ENCODE peak calls at places on chromosomes 1 and 21, in five cellular contexts. One of them, this sample, is unnamed.

GRCh38 chr1:228416217-228416971 is at the start of gene TRIM17:
- DNase-seq in AG04450: no peak
- DNase-seq in fibroblast of pulmonary artery: no peak
- DNase-seq in transverse colon: no peak
- DNase-seq in tibial artery: no peak
- DNase-seq in this sample: no peak

GRCh38 chr1:42340093-42340492 is 5.1 kb upstream of the FOXJ3 start:
- DNase-seq in tibial artery: no peak
- DNase-seq in fibroblast of pulmonary artery: no peak
- DNase-seq in AG04450: no peak
- DNase-seq in transverse colon: peak; percentile 30
- DNase-seq in this sample: no peak

GRCh38 chr1:150829751-150830150 is 21.7 kb upstream of the CTSK start:
- DNase-seq in fibroblast of pulmonary artery: no peak
- DNase-seq in AG04450: no peak
- DNase-seq in transverse colon: no peak
- DNase-seq in tibial artery: no peak
- DNase-seq in this sample: no peak

GRCh38 chr1:37994886-37995566 is 5.2 kb upstream of the SF3A3 start:
- DNase-seq in fibroblast of pulmonary artery: no peak
- DNase-seq in tibial artery: no peak
- DNase-seq in AG04450: no peak
- DNase-seq in transverse colon: no peak
- DNase-seq in this sample: no peak

GRCh38 chr1:156832434-156832833 is 15.8 kb upstream of the SH2D2A start:
- DNase-seq in transverse colon: no peak
- DNase-seq in tibial artery: no peak
- DNase-seq in AG04450: no peak
- DNase-seq in fibroblast of pulmonary artery: no peak
- DNase-seq in this sample: no peak

GRCh38 chr1:224205438-224205840 is 22.4 kb downstream of the DEGS1 start:
- DNase-seq in transverse colon: no peak
- DNase-seq in tibial artery: no peak
- DNase-seq in fibroblast of pulmonary artery: peak; percentile 75
- DNase-seq in AG04450: no peak
- DNase-seq in this sample: peak; percentile 73

GRCh38 chr1:211345719-211346118 is 19.1 kb downstream of the TRAF5 start:
- DNase-seq in AG04450: no peak
- DNase-seq in tibial artery: no peak
- DNase-seq in transverse colon: no peak
- DNase-seq in fibroblast of pulmonary artery: no peak
- DNase-seq in this sample: no peak

GRCh38 chr1:170662561-170662971 is 1.4 kb upstream of the PRRX1 start:
- DNase-seq in AG04450: no peak
- DNase-seq in tibial artery: no peak
- DNase-seq in transverse colon: no peak
- DNase-seq in fibroblast of pulmonary artery: peak; percentile 53
- DNase-seq in this sample: no peak

GRCh38 chr21:46121286-46122221 is 23.6 kb downstream of the COL6A2 start:
- DNase-seq in tibial artery: peak; percentile 64
- DNase-seq in AG04450: no peak
- DNase-seq in transverse colon: peak; percentile 6
- DNase-seq in fibroblast of pulmonary artery: no peak
- DNase-seq in this sample: no peak

GRCh38 chr1:17922833-17923232 is 167.7 kb downstream of the ACTL8 start:
- DNase-seq in transverse colon: peak; percentile 39
- DNase-seq in fibroblast of pulmonary artery: peak; percentile 26
- DNase-seq in AG04450: no peak
- DNase-seq in tibial artery: peak; percentile 51
- DNase-seq in this sample: peak; percentile 30

GRCh38 chr21:21039624-21040023 is 41.4 kb downstream of the NCAM2 start:
- DNase-seq in AG04450: no peak
- DNase-seq in transverse colon: no peak
- DNase-seq in fibroblast of pulmonary artery: no peak
- DNase-seq in tibial artery: no peak
- DNase-seq in this sample: no peak

GRCh38 chr1:110408488-110408887 is 994 bp upstream of the LAMTOR5 start:
- DNase-seq in tibial artery: no peak
- DNase-seq in AG04450: no peak
- DNase-seq in fibroblast of pulmonary artery: no peak
- DNase-seq in transverse colon: no peak
- DNase-seq in this sample: no peak

GRCh38 chr1:92298213-92298572 is 594 bp downstream of the GLMN start:
- DNase-seq in fibroblast of pulmonary artery: no peak
- DNase-seq in transverse colon: no peak
- DNase-seq in AG04450: no peak
- DNase-seq in tibial artery: no peak
- DNase-seq in this sample: peak; percentile 7
- TF ChIP-seq CTCF in fibroblast of pulmonary artery: peak; percentile 12
- TF ChIP-seq CTCF in transverse colon: no peak
- TF ChIP-seq CTCF in AG04450: no peak
- TF ChIP-seq CTCF in tibial artery: peak; percentile 9
- TF ChIP-seq CTCF in this sample: peak; percentile 42

GRCh38 chr1:28758420-28758819 is 21.7 kb downstream of the YTHDF2 start:
- DNase-seq in tibial artery: no peak
- DNase-seq in fibroblast of pulmonary artery: no peak
- DNase-seq in AG04450: no peak
- DNase-seq in transverse colon: no peak
- DNase-seq in this sample: no peak

GRCh38 chr1:28761189-28761588 is 24.4 kb downstream of the YTHDF2 start:
- DNase-seq in fibroblast of pulmonary artery: no peak
- DNase-seq in tibial artery: no peak
- DNase-seq in AG04450: no peak
- DNase-seq in transverse colon: no peak
- DNase-seq in this sample: no peak

GRCh38 chr1:28759257-28759656 is 22.5 kb downstream of the YTHDF2 start:
- DNase-seq in tibial artery: no peak
- DNase-seq in AG04450: no peak
- DNase-seq in fibroblast of pulmonary artery: no peak
- DNase-seq in transverse colon: no peak
- DNase-seq in this sample: no peak

GRCh38 chr1:28755701-28756100 is 19.0 kb downstream of the YTHDF2 start:
- DNase-seq in fibroblast of pulmonary artery: peak; percentile 28
- DNase-seq in transverse colon: no peak
- DNase-seq in tibial artery: no peak
- DNase-seq in AG04450: no peak
- DNase-seq in this sample: peak; percentile 66

DNA sequence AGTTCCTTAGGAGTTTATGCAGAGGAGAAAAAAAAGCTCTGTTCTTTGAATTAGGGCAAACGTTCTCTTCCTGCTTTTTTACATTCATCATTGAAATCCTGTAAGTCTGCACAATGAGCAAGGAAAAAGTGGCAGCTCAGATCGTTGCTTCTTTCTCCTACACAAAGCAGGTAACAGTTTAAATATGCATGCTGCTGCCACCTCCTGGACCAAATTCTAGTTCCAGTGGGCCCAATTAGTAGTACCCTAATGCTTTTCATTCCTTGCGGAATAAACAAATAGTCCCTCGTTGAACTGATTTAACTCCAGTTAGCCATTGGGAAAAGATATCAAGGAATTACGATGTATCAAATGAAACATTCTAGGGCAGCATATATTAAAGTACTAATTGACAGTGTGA is 20.1 kb downstream of the YTHDF2 start:
- DNase-seq in AG04450: no peak
- DNase-seq in tibial artery: no peak
- DNase-seq in fibroblast of pulmonary artery: peak; percentile 24
- DNase-seq in transverse colon: no peak
- DNase-seq in this sample: no peak
- TF ChIP-seq CTCF in AG04450: peak; percentile 13
- TF ChIP-seq CTCF in tibial artery: no peak
- TF ChIP-seq CTCF in fibroblast of pulmonary artery: peak; percentile 34
- TF ChIP-seq CTCF in transverse colon: no peak
- TF ChIP-seq CTCF in this sample: peak; percentile 24

DNA sequence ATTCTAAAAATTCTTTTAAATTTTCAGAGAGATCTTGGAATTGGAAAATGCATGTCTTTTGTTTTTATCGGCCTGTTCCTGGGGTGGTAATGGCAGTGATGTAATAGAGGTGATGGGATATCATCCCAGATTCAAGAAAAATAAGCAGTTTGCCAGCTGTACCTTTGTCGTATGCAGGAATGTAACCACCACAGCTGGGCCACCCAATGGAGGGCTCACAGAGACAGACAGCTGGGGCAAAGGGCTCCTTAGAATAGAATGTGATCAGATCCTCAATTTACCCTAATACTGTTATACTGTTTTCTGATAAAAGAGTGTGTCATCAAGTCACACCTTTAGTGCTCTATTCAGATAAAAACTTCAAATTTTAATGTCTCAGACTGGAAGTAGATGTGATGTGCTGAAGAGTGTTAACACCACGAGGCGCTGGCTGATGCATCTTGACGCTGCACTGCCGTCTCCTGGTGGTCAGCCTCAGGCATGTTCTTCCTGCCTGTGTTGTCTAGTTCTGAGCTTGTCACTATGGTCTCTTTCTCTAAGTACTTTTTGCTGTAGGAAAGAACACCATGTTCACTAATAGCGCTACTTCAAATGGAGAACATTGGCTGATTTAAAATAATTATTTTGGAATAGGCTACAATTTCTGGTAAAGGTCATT is 78.8 kb downstream of the C1orf21 start:
- DNase-seq in fibroblast of pulmonary artery: peak; percentile 4
- DNase-seq in AG04450: no peak
- DNase-seq in transverse colon: no peak
- DNase-seq in tibial artery: no peak
- DNase-seq in this sample: no peak
- TF ChIP-seq CTCF in fibroblast of pulmonary artery: no peak
- TF ChIP-seq CTCF in AG04450: peak; percentile 17
- TF ChIP-seq CTCF in transverse colon: no peak
- TF ChIP-seq CTCF in tibial artery: no peak
- TF ChIP-seq CTCF in this sample: no peak

GRCh38 chr1:187396226-187396625 is 567.5 kb downstream of the PLA2G4A start:
- DNase-seq in AG04450: no peak
- DNase-seq in transverse colon: no peak
- DNase-seq in tibial artery: no peak
- DNase-seq in fibroblast of pulmonary artery: no peak
- DNase-seq in this sample: peak; percentile 8
- TF ChIP-seq CTCF in AG04450: no peak
- TF ChIP-seq CTCF in transverse colon: no peak
- TF ChIP-seq CTCF in tibial artery: no peak
- TF ChIP-seq CTCF in fibroblast of pulmonary artery: no peak
- TF ChIP-seq CTCF in this sample: no peak

GRCh38 chr1:21950734-21951575 is 13.8 kb upstream of the HSPG2 start:
- DNase-seq in fibroblast of pulmonary artery: no peak
- DNase-seq in tibial artery: peak; percentile 70
- DNase-seq in transverse colon: no peak
- DNase-seq in AG04450: no peak
- DNase-seq in this sample: no peak

GRCh38 chr1:21955474-21956281 is 18.6 kb upstream of the HSPG2 start:
- DNase-seq in fibroblast of pulmonary artery: peak; percentile 50
- DNase-seq in transverse colon: no peak
- DNase-seq in tibial artery: no peak
- DNase-seq in AG04450: no peak
- DNase-seq in this sample: no peak

GRCh38 chr1:21955058-21955457 is 17.9 kb upstream of the HSPG2 start:
- DNase-seq in AG04450: no peak
- DNase-seq in fibroblast of pulmonary artery: no peak
- DNase-seq in tibial artery: peak; percentile 77
- DNase-seq in transverse colon: no peak
- DNase-seq in this sample: no peak

GRCh38 chr1:21951576-21951870 is 14.4 kb upstream of the HSPG2 start:
- DNase-seq in transverse colon: no peak
- DNase-seq in tibial artery: no peak
- DNase-seq in AG04450: no peak
- DNase-seq in fibroblast of pulmonary artery: no peak
- DNase-seq in this sample: no peak

DNA sequence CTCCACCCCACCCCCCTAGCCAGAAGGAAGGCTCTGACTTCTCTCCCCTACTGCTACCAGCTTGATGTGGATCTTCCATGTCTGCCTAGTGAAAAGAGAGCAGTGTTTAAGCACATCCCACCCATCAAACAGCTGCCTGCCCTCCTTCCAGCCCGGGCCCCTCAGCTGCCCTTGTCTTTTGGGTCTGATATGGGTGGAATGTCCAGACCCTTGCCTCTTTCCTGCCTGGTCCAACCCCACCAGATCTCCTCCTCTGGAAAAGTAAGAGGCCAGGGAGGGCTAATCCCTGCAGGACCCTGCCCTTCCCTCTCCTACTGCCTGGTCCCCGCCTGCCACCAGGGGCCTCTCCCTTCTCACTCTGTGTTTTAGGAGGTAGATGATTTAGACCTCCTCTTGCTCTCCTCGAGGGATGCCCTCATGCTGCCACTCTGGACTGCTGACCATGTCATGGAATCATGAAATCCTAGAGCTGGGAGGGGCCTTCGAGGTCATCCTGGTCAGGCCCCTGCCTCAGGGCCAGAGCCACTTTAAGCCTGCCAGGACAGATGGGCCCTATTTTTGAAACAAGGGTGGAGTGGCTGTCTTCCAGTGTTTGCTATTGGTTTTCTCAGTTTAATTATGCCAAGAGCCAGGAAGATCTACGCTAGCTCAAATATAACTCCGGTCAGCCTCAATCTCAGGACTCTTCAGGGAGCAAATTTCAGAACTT is 15.8 kb upstream of the HSPG2 start:
- DNase-seq in fibroblast of pulmonary artery: no peak
- DNase-seq in AG04450: no peak
- DNase-seq in transverse colon: no peak
- DNase-seq in tibial artery: no peak
- DNase-seq in this sample: no peak
- TF ChIP-seq CTCF in fibroblast of pulmonary artery: no peak
- TF ChIP-seq CTCF in AG04450: no peak
- TF ChIP-seq CTCF in transverse colon: no peak
- TF ChIP-seq CTCF in tibial artery: no peak
- TF ChIP-seq CTCF in this sample: no peak

GRCh38 chr1:27307851-27308598 is 13.9 kb upstream of the TMEM222 start:
- DNase-seq in AG04450: no peak
- DNase-seq in transverse colon: no peak
- DNase-seq in fibroblast of pulmonary artery: no peak
- DNase-seq in tibial artery: no peak
- DNase-seq in this sample: no peak
- TF ChIP-seq CTCF in AG04450: no peak
- TF ChIP-seq CTCF in transverse colon: no peak
- TF ChIP-seq CTCF in fibroblast of pulmonary artery: no peak
- TF ChIP-seq CTCF in tibial artery: no peak
- TF ChIP-seq CTCF in this sample: no peak

DNA sequence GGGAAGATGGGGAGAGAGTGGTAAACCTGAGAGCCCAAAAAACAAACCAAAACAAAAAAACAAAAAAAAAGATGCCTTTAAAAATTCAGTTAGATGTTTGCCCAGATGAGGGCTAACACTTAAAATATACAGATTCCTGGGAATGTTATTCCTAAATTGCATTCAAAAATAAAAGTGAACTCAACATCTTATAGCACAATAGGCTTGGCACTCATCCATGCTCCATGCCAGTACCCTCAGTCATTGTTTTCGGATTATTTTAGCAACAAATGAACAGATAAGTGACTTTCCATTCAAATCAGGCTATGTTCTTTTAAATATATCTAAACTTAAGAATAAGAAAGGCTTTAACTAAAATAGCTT is 3.7 kb downstream of the ATP1A1 start:
- DNase-seq in transverse colon: no peak
- DNase-seq in AG04450: no peak
- DNase-seq in tibial artery: no peak
- DNase-seq in fibroblast of pulmonary artery: peak; percentile 83
- DNase-seq in this sample: peak; percentile 36
- TF ChIP-seq CTCF in transverse colon: no peak
- TF ChIP-seq CTCF in AG04450: no peak
- TF ChIP-seq CTCF in tibial artery: no peak
- TF ChIP-seq CTCF in fibroblast of pulmonary artery: no peak
- TF ChIP-seq CTCF in this sample: no peak

GRCh38 chr1:152486400-152487006 is 24.1 kb upstream of the LCE5A start:
- DNase-seq in tibial artery: no peak
- DNase-seq in fibroblast of pulmonary artery: no peak
- DNase-seq in transverse colon: no peak
- DNase-seq in AG04450: no peak
- DNase-seq in this sample: no peak
- TF ChIP-seq CTCF in tibial artery: no peak
- TF ChIP-seq CTCF in fibroblast of pulmonary artery: peak; percentile 37
- TF ChIP-seq CTCF in transverse colon: peak; percentile 32
- TF ChIP-seq CTCF in AG04450: no peak
- TF ChIP-seq CTCF in this sample: peak; percentile 51

This sample was measured in AG10803.